ENCODE peak calls at places on chromosomes 12 and 14, in nine cellular contexts. One of them, this sample, is unnamed.

GRCh38 chr12:81992461-81992860 is 233.3 kb upstream of the PPFIA2 start:
- DNase-seq in GM12865: peak; percentile 19
- DNase-seq in mesenchymal stem cell: no peak
- DNase-seq in testis: peak; percentile 17
- DNase-seq in foreskin keratinocyte: no peak
- DNase-seq in BJ: no peak
- DNase-seq in T follicular helper cell: no peak
- DNase-seq in stimulated activated CD8-positive, alpha-beta memory T cell treated with anti-CD3 and anti-CD28 coated beads, Interleukin-4, amount 100 ng/mL, for 1 hour: no peak
- DNase-seq in amniotic epithelial cell: no peak
- DNase-seq in this sample: peak; percentile 4

GRCh38 chr12:119710374-119710773 is 42.4 kb downstream of the PRKAB1 start:
- DNase-seq in mesenchymal stem cell: no peak
- DNase-seq in amniotic epithelial cell: no peak
- DNase-seq in foreskin keratinocyte: no peak
- DNase-seq in T follicular helper cell: no peak
- DNase-seq in stimulated activated CD8-positive, alpha-beta memory T cell treated with anti-CD3 and anti-CD28 coated beads, Interleukin-4, amount 100 ng/mL, for 1 hour: no peak
- DNase-seq in testis: no peak
- DNase-seq in GM12865: no peak
- DNase-seq in BJ: no peak
- DNase-seq in this sample: no peak

GRCh38 chr12:27477049-27477448 is 30.5 kb downstream of the SMCO2 start:
- DNase-seq in mesenchymal stem cell: no peak
- DNase-seq in T follicular helper cell: no peak
- DNase-seq in testis: no peak
- DNase-seq in amniotic epithelial cell: no peak
- DNase-seq in BJ: no peak
- DNase-seq in stimulated activated CD8-positive, alpha-beta memory T cell treated with anti-CD3 and anti-CD28 coated beads, Interleukin-4, amount 100 ng/mL, for 1 hour: no peak
- DNase-seq in GM12865: no peak
- DNase-seq in foreskin keratinocyte: no peak
- DNase-seq in this sample: no peak

GRCh38 chr14:67111031-67111430 is 78.2 kb upstream of the GARIN2 start:
- DNase-seq in foreskin keratinocyte: no peak
- DNase-seq in GM12865: no peak
- DNase-seq in testis: no peak
- DNase-seq in amniotic epithelial cell: no peak
- DNase-seq in BJ: no peak
- DNase-seq in T follicular helper cell: no peak
- DNase-seq in mesenchymal stem cell: no peak
- DNase-seq in stimulated activated CD8-positive, alpha-beta memory T cell treated with anti-CD3 and anti-CD28 coated beads, Interleukin-4, amount 100 ng/mL, for 1 hour: no peak
- DNase-seq in this sample: no peak

GRCh38 chr14:54606631-54607133 is 39.8 kb downstream of the SAMD4A start:
- DNase-seq in mesenchymal stem cell: peak; percentile 74
- DNase-seq in BJ: peak; percentile 86
- DNase-seq in T follicular helper cell: no peak
- DNase-seq in amniotic epithelial cell: peak; percentile 88
- DNase-seq in stimulated activated CD8-positive, alpha-beta memory T cell treated with anti-CD3 and anti-CD28 coated beads, Interleukin-4, amount 100 ng/mL, for 1 hour: no peak
- DNase-seq in GM12865: no peak
- DNase-seq in testis: no peak
- DNase-seq in foreskin keratinocyte: no peak
- DNase-seq in this sample: no peak

GRCh38 chr12:34401659-34402227 is 379.4 kb downstream of the ALG10 start:
- DNase-seq in stimulated activated CD8-positive, alpha-beta memory T cell treated with anti-CD3 and anti-CD28 coated beads, Interleukin-4, amount 100 ng/mL, for 1 hour: no peak
- DNase-seq in testis: peak; percentile 2
- DNase-seq in foreskin keratinocyte: no peak
- DNase-seq in T follicular helper cell: no peak
- DNase-seq in mesenchymal stem cell: no peak
- DNase-seq in BJ: no peak
- DNase-seq in amniotic epithelial cell: no peak
- DNase-seq in GM12865: no peak
- DNase-seq in this sample: no peak

GRCh38 chr14:20343855-20344205 is 395 bp downstream of the PARP2 start:
- DNase-seq in foreskin keratinocyte: no peak
- DNase-seq in T follicular helper cell: no peak
- DNase-seq in GM12865: no peak
- DNase-seq in BJ: no peak
- DNase-seq in amniotic epithelial cell: peak; percentile 35
- DNase-seq in stimulated activated CD8-positive, alpha-beta memory T cell treated with anti-CD3 and anti-CD28 coated beads, Interleukin-4, amount 100 ng/mL, for 1 hour: no peak
- DNase-seq in mesenchymal stem cell: peak; percentile 50
- DNase-seq in testis: no peak
- DNase-seq in this sample: no peak

GRCh38 chr12:104567832-104568490 is 111.2 kb downstream of the CHST11 start:
- DNase-seq in BJ: no peak
- DNase-seq in amniotic epithelial cell: no peak
- DNase-seq in foreskin keratinocyte: no peak
- DNase-seq in GM12865: no peak
- DNase-seq in testis: no peak
- DNase-seq in mesenchymal stem cell: no peak
- DNase-seq in T follicular helper cell: no peak
- DNase-seq in stimulated activated CD8-positive, alpha-beta memory T cell treated with anti-CD3 and anti-CD28 coated beads, Interleukin-4, amount 100 ng/mL, for 1 hour: no peak
- DNase-seq in this sample: peak; percentile 8

GRCh38 chr14:52025310-52025709 is 36.0 kb downstream of the RTRAF start:
- DNase-seq in stimulated activated CD8-positive, alpha-beta memory T cell treated with anti-CD3 and anti-CD28 coated beads, Interleukin-4, amount 100 ng/mL, for 1 hour: no peak
- DNase-seq in testis: no peak
- DNase-seq in T follicular helper cell: no peak
- DNase-seq in mesenchymal stem cell: peak; percentile 83
- DNase-seq in BJ: peak; percentile 88
- DNase-seq in foreskin keratinocyte: peak; percentile 24
- DNase-seq in amniotic epithelial cell: peak; percentile 94
- DNase-seq in GM12865: no peak
- DNase-seq in this sample: no peak

GRCh38 chr12:100229876-100230275 is 29.3 kb downstream of the ACTR6 start:
- DNase-seq in mesenchymal stem cell: peak; percentile 14
- DNase-seq in GM12865: no peak
- DNase-seq in stimulated activated CD8-positive, alpha-beta memory T cell treated with anti-CD3 and anti-CD28 coated beads, Interleukin-4, amount 100 ng/mL, for 1 hour: no peak
- DNase-seq in amniotic epithelial cell: no peak
- DNase-seq in T follicular helper cell: no peak
- DNase-seq in testis: no peak
- DNase-seq in BJ: no peak
- DNase-seq in foreskin keratinocyte: peak; percentile 66
- DNase-seq in this sample: no peak

GRCh38 chr14:63710497-63710896 is 17.4 kb downstream of the SGPP1 start:
- DNase-seq in mesenchymal stem cell: peak; percentile 29
- DNase-seq in BJ: no peak
- DNase-seq in amniotic epithelial cell: no peak
- DNase-seq in stimulated activated CD8-positive, alpha-beta memory T cell treated with anti-CD3 and anti-CD28 coated beads, Interleukin-4, amount 100 ng/mL, for 1 hour: no peak
- DNase-seq in foreskin keratinocyte: no peak
- DNase-seq in GM12865: peak; percentile 26
- DNase-seq in testis: no peak
- DNase-seq in T follicular helper cell: no peak
- DNase-seq in this sample: no peak

GRCh38 chr12:120659151-120659525 is 18.7 kb downstream of the CABP1 start:
- DNase-seq in GM12865: no peak
- DNase-seq in testis: no peak
- DNase-seq in BJ: no peak
- DNase-seq in mesenchymal stem cell: no peak
- DNase-seq in stimulated activated CD8-positive, alpha-beta memory T cell treated with anti-CD3 and anti-CD28 coated beads, Interleukin-4, amount 100 ng/mL, for 1 hour: no peak
- DNase-seq in T follicular helper cell: no peak
- DNase-seq in amniotic epithelial cell: no peak
- DNase-seq in foreskin keratinocyte: no peak
- DNase-seq in this sample: no peak

GRCh38 chr12:87661770-87662402 is 367.3 kb downstream of the C12orf50 start:
- DNase-seq in stimulated activated CD8-positive, alpha-beta memory T cell treated with anti-CD3 and anti-CD28 coated beads, Interleukin-4, amount 100 ng/mL, for 1 hour: no peak
- DNase-seq in GM12865: no peak
- DNase-seq in testis: no peak
- DNase-seq in T follicular helper cell: no peak
- DNase-seq in BJ: no peak
- DNase-seq in foreskin keratinocyte: no peak
- DNase-seq in amniotic epithelial cell: peak; percentile 10
- DNase-seq in mesenchymal stem cell: peak; percentile 5
- DNase-seq in this sample: no peak

GRCh38 chr14:63438065-63438757 is 105.0 kb downstream of the PPP2R5E start:
- DNase-seq in GM12865: peak; percentile 40
- DNase-seq in stimulated activated CD8-positive, alpha-beta memory T cell treated with anti-CD3 and anti-CD28 coated beads, Interleukin-4, amount 100 ng/mL, for 1 hour: no peak
- DNase-seq in T follicular helper cell: no peak
- DNase-seq in BJ: peak; percentile 83
- DNase-seq in amniotic epithelial cell: peak; percentile 93
- DNase-seq in mesenchymal stem cell: peak; percentile 81
- DNase-seq in testis: peak; percentile 59
- DNase-seq in foreskin keratinocyte: peak; percentile 82
- DNase-seq in this sample: no peak

GRCh38 chr12:27907766-27908165 is 64.8 kb downstream of the PTHLH start:
- DNase-seq in T follicular helper cell: no peak
- DNase-seq in GM12865: no peak
- DNase-seq in testis: no peak
- DNase-seq in BJ: no peak
- DNase-seq in amniotic epithelial cell: peak; percentile 72
- DNase-seq in foreskin keratinocyte: peak; percentile 71
- DNase-seq in mesenchymal stem cell: no peak
- DNase-seq in stimulated activated CD8-positive, alpha-beta memory T cell treated with anti-CD3 and anti-CD28 coated beads, Interleukin-4, amount 100 ng/mL, for 1 hour: no peak
- DNase-seq in this sample: no peak

GRCh38 chr14:52563120-52563519 is 10.5 kb downstream of the GPR137C start:
- DNase-seq in foreskin keratinocyte: peak; percentile 10
- DNase-seq in amniotic epithelial cell: peak; percentile 69
- DNase-seq in testis: no peak
- DNase-seq in GM12865: no peak
- DNase-seq in T follicular helper cell: no peak
- DNase-seq in BJ: no peak
- DNase-seq in mesenchymal stem cell: peak; percentile 84
- DNase-seq in stimulated activated CD8-positive, alpha-beta memory T cell treated with anti-CD3 and anti-CD28 coated beads, Interleukin-4, amount 100 ng/mL, for 1 hour: no peak
- DNase-seq in this sample: no peak